ENCODE peak calls at places on chromosomes 3 and 15, in eight cellular contexts. D is activated CD4-positive, CD25-positive, alpha-beta regulatory T cell; U is fibroblast of the aortic adventitia; P is GM18507; X is SJSA1; Y is Right ventricle myocardium superior; G is AG09309; T is COR-L47. Z is an unnamed sample.

GRCh38 chr15:59642351-59642750 is 15.0 kb downstream of the GTF2A2 start:
- DNase-seq in P (no peak), Y (no peak), D (no peak), G (no peak), T (no peak), U (peak), X (no peak), Z (no peak)

GRCh38 chr15:98860647-98861041 is 146.9 kb downstream of the PGPEP1L start:
- DNase-seq in D (no peak), U (no peak), X (no peak), G (no peak), Y (no peak), T (no peak), P (no peak), Z (no peak)

GRCh38 chr3:111315911-111316310 is 226.1 kb upstream of the CD96 start:
- DNase-seq in Y (no peak), T (peak), G (no peak), P (no peak), X (no peak), D (no peak), U (peak), Z (no peak)

GRCh38 chr15:92661961-92662360 is 6.4 kb upstream of the FAM174B start:
- DNase-seq in D (no peak), Y (no peak), X (no peak), G (no peak), U (no peak), P (no peak), T (no peak), Z (no peak)

GRCh38 chr3:142904639-142905441 is 16.0 kb upstream of the PCOLCE2 start:
- DNase-seq in T (no peak), D (no peak), P (no peak), G (no peak), Y (no peak), X (no peak), U (peak), Z (no peak)

GRCh38 chr15:97168704-97169475 is 791.6 kb upstream of the ARRDC4 start:
- DNase-seq in Y (no peak), X (no peak), G (no peak), P (no peak), D (no peak), U (no peak), T (no peak), Z (no peak)

GRCh38 chr15:57036352-57036751 is 117.9 kb downstream of the TCF12 start:
- DNase-seq in D (no peak), G (no peak), T (no peak), P (no peak), U (no peak), Y (no peak), X (no peak), Z (no peak)

GRCh38 chr3:55030938-55031337 is 103.1 kb upstream of the LRTM1 start:
- DNase-seq in G (no peak), P (no peak), Y (no peak), U (no peak), D (no peak), T (no peak), X (no peak), Z (no peak)

GRCh38 chr3:133965906-133966305 is 63.8 kb downstream of the SLCO2A1 start:
- DNase-seq in Y (no peak), G (no peak), T (no peak), D (no peak), P (no peak), U (no peak), X (no peak), Z (no peak)

GRCh38 chr3:169295912-169296311 is 367.6 kb downstream of the MECOM start:
- DNase-seq in T (no peak), G (no peak), P (no peak), U (no peak), X (no peak), D (no peak), Y (no peak), Z (no peak)

GRCh38 chr15:31270767-31271166 is 55.9 kb upstream of the KLF13 start:
- DNase-seq in D (no peak), P (no peak), Y (no peak), X (peak), T (no peak), U (no peak), G (no peak), Z (no peak)

GRCh38 chr15:83602021-83602420 is 51.9 kb upstream of the ADAMTSL3 start:
- DNase-seq in P (no peak), X (no peak), U (no peak), T (no peak), G (no peak), D (no peak), Y (no peak), Z (no peak)

Z was measured in foreskin melanocyte.